ENCODE peak calls at places on chromosome 9, in five cellular contexts. One of them, this sample, is unnamed.

GRCh38 chr9:18490591-18491370 is 16.8 kb downstream of the ADAMTSL1 start:
- DNase-seq in left lobe of liver: no peak
- DNase-seq in GM23248: peak
- DNase-seq in SW480: peak
- DNase-seq in AG08395: peak
- DNase-seq in this sample: peak

GRCh38 chr9:83669067-83669466 is 38.7 kb downstream of the UBQLN1 start:
- DNase-seq in left lobe of liver: no peak
- DNase-seq in SW480: no peak
- DNase-seq in AG08395: no peak
- DNase-seq in GM23248: peak
- DNase-seq in this sample: no peak

GRCh38 chr9:126734877-126735276 is 70.0 kb upstream of the ZBTB43 start:
- DNase-seq in GM23248: no peak
- DNase-seq in AG08395: no peak
- DNase-seq in SW480: no peak
- DNase-seq in left lobe of liver: no peak
- DNase-seq in this sample: no peak

GRCh38 chr9:132541966-132542830 is 40.2 kb upstream of the BARHL1 start:
- DNase-seq in GM23248: no peak
- DNase-seq in AG08395: no peak
- DNase-seq in SW480: no peak
- DNase-seq in left lobe of liver: no peak
- DNase-seq in this sample: no peak

GRCh38 chr9:135827866-135828580 is 79.3 kb downstream of the CAMSAP1 start:
- DNase-seq in SW480: no peak
- DNase-seq in left lobe of liver: no peak
- DNase-seq in GM23248: no peak
- DNase-seq in AG08395: no peak
- DNase-seq in this sample: no peak

GRCh38 chr9:15867334-15867733 is 314.5 kb downstream of the CCDC171 start:
- DNase-seq in GM23248: no peak
- DNase-seq in SW480: no peak
- DNase-seq in AG08395: no peak
- DNase-seq in left lobe of liver: no peak
- DNase-seq in this sample: no peak

GRCh38 chr9:96674914-96675538 is 19.9 kb upstream of the PRXL2C start:
- DNase-seq in GM23248: peak
- DNase-seq in SW480: no peak
- DNase-seq in AG08395: peak
- DNase-seq in left lobe of liver: no peak
- DNase-seq in this sample: peak

GRCh38 chr9:21305213-21305612 is at the start of gene IFNA5:
- DNase-seq in GM23248: no peak
- DNase-seq in SW480: no peak
- DNase-seq in AG08395: no peak
- DNase-seq in left lobe of liver: no peak
- DNase-seq in this sample: no peak

GRCh38 chr9:135903358-135903656 is 4.0 kb downstream of the CAMSAP1 start:
- DNase-seq in AG08395: no peak
- DNase-seq in left lobe of liver: no peak
- DNase-seq in SW480: no peak
- DNase-seq in GM23248: no peak
- DNase-seq in this sample: no peak

GRCh38 chr9:92122061-92122460 is 6.8 kb upstream of the SPTLC1 start:
- DNase-seq in left lobe of liver: no peak
- DNase-seq in AG08395: no peak
- DNase-seq in SW480: no peak
- DNase-seq in GM23248: peak
- DNase-seq in this sample: no peak

GRCh38 chr9:105329729-105330082 is 85.3 kb downstream of the SLC44A1 start:
- DNase-seq in SW480: no peak
- DNase-seq in GM23248: peak
- DNase-seq in AG08395: no peak
- DNase-seq in left lobe of liver: no peak
- DNase-seq in this sample: no peak

GRCh38 chr9:130150779-130151381 is 21.3 kb upstream of the NCS1 start:
- DNase-seq in AG08395: no peak
- DNase-seq in SW480: no peak
- DNase-seq in GM23248: peak
- DNase-seq in left lobe of liver: no peak
- DNase-seq in this sample: no peak

GRCh38 chr9:23322392-23322791 is 503.6 kb downstream of the ELAVL2 start:
- DNase-seq in AG08395: no peak
- DNase-seq in GM23248: peak
- DNase-seq in left lobe of liver: no peak
- DNase-seq in SW480: peak
- DNase-seq in this sample: peak

GRCh38 chr9:14347408-14348224 is 33.7 kb upstream of the NFIB start:
- DNase-seq in AG08395: no peak
- DNase-seq in left lobe of liver: no peak
- DNase-seq in SW480: peak
- DNase-seq in GM23248: peak
- DNase-seq in this sample: peak

GRCh38 chr9:6924988-6925563 is 167.3 kb downstream of the KDM4C start:
- DNase-seq in SW480: no peak
- DNase-seq in left lobe of liver: no peak
- DNase-seq in GM23248: no peak
- DNase-seq in AG08395: no peak
- DNase-seq in this sample: no peak

GRCh38 chr9:16542290-16542689 is 328.2 kb downstream of the BNC2 start:
- DNase-seq in left lobe of liver: no peak
- DNase-seq in GM23248: no peak
- DNase-seq in AG08395: no peak
- DNase-seq in SW480: no peak
- DNase-seq in this sample: no peak

GRCh38 chr9:127445851-127446719 is 5.1 kb downstream of the RPL12 start:
- DNase-seq in SW480: peak
- DNase-seq in GM23248: no peak
- DNase-seq in left lobe of liver: no peak
- DNase-seq in AG08395: no peak
- DNase-seq in this sample: no peak

GRCh38 chr9:87498046-87498815 is 564 bp downstream of the DAPK1 start:
- DNase-seq in left lobe of liver: peak
- DNase-seq in GM23248: peak
- DNase-seq in AG08395: peak
- DNase-seq in SW480: peak
- DNase-seq in this sample: no peak

GRCh38 chr9:136740971-136741884 is 1.5 kb downstream of the LCN10 start:
- DNase-seq in SW480: no peak
- DNase-seq in left lobe of liver: no peak
- DNase-seq in AG08395: peak
- DNase-seq in GM23248: peak
- DNase-seq in this sample: no peak

GRCh38 chr9:126703330-126704156 is 89.8 kb downstream of the LMX1B start:
- DNase-seq in SW480: no peak
- DNase-seq in AG08395: no peak
- DNase-seq in GM23248: no peak
- DNase-seq in left lobe of liver: peak
- DNase-seq in this sample: no peak

GRCh38 chr9:111736714-111737113 is 58.0 kb downstream of the SHOC1 start:
- DNase-seq in left lobe of liver: no peak
- DNase-seq in AG08395: no peak
- DNase-seq in GM23248: no peak
- DNase-seq in SW480: no peak
- DNase-seq in this sample: no peak